ENCODE peak calls at places on chromosomes 16 and 17, in five cellular contexts. One of them, this sample, is unnamed.

GRCh38 chr16:75252946-75253911 is 1.8 kb upstream of the BCAR1 start:
- DNase-seq in endothelial cell: peak
- DNase-seq in activated CD8-positive, alpha-beta memory T cell treated with anti-CD3 and anti-CD28 coated beads for 1 hour: no peak
- DNase-seq in M059J: peak
- DNase-seq in AG08395: peak
- DNase-seq in this sample: peak

GRCh38 chr17:78125138-78125913 is 3.2 kb downstream of the TMC6 start:
- DNase-seq in AG08395: no peak
- DNase-seq in M059J: no peak
- DNase-seq in endothelial cell: no peak
- DNase-seq in activated CD8-positive, alpha-beta memory T cell treated with anti-CD3 and anti-CD28 coated beads for 1 hour: no peak
- DNase-seq in this sample: no peak

GRCh38 chr17:10073026-10073425 is 125.4 kb downstream of the GAS7 start:
- DNase-seq in AG08395: no peak
- DNase-seq in activated CD8-positive, alpha-beta memory T cell treated with anti-CD3 and anti-CD28 coated beads for 1 hour: no peak
- DNase-seq in M059J: no peak
- DNase-seq in endothelial cell: no peak
- DNase-seq in this sample: no peak

GRCh38 chr16:88705076-88705684 is 1.0 kb downstream of the RNF166 start:
- DNase-seq in AG08395: peak
- DNase-seq in activated CD8-positive, alpha-beta memory T cell treated with anti-CD3 and anti-CD28 coated beads for 1 hour: no peak
- DNase-seq in M059J: peak
- DNase-seq in endothelial cell: no peak
- DNase-seq in this sample: no peak

GRCh38 chr17:27633312-27634025 is 2.5 kb downstream of the LGALS9 start:
- DNase-seq in AG08395: no peak
- DNase-seq in endothelial cell: no peak
- DNase-seq in activated CD8-positive, alpha-beta memory T cell treated with anti-CD3 and anti-CD28 coated beads for 1 hour: no peak
- DNase-seq in M059J: no peak
- DNase-seq in this sample: no peak

GRCh38 chr17:81810892-81811704 is 7.1 kb downstream of the GCGR start:
- DNase-seq in activated CD8-positive, alpha-beta memory T cell treated with anti-CD3 and anti-CD28 coated beads for 1 hour: no peak
- DNase-seq in AG08395: no peak
- DNase-seq in M059J: no peak
- DNase-seq in endothelial cell: no peak
- DNase-seq in this sample: no peak

GRCh38 chr16:7318661-7319060 is 14.0 kb upstream of the RBFOX1 start:
- DNase-seq in activated CD8-positive, alpha-beta memory T cell treated with anti-CD3 and anti-CD28 coated beads for 1 hour: no peak
- DNase-seq in AG08395: no peak
- DNase-seq in M059J: no peak
- DNase-seq in endothelial cell: no peak
- DNase-seq in this sample: no peak

GRCh38 chr17:14297161-14297851 is 3.6 kb upstream of the HS3ST3B1 start:
- DNase-seq in activated CD8-positive, alpha-beta memory T cell treated with anti-CD3 and anti-CD28 coated beads for 1 hour: no peak
- DNase-seq in AG08395: peak
- DNase-seq in M059J: peak
- DNase-seq in endothelial cell: peak
- DNase-seq in this sample: no peak

GRCh38 chr17:41678411-41678906 is 10.2 kb upstream of the EIF1 start:
- DNase-seq in endothelial cell: no peak
- DNase-seq in AG08395: no peak
- DNase-seq in activated CD8-positive, alpha-beta memory T cell treated with anti-CD3 and anti-CD28 coated beads for 1 hour: no peak
- DNase-seq in M059J: peak
- DNase-seq in this sample: no peak

GRCh38 chr17:10171581-10171981 is 26.8 kb downstream of the GAS7 start:
- DNase-seq in AG08395: no peak
- DNase-seq in endothelial cell: no peak
- DNase-seq in activated CD8-positive, alpha-beta memory T cell treated with anti-CD3 and anti-CD28 coated beads for 1 hour: no peak
- DNase-seq in M059J: no peak
- DNase-seq in this sample: no peak

GRCh38 chr16:48158296-48158695 is 2.5 kb upstream of the ABCC12 start:
- DNase-seq in endothelial cell: no peak
- DNase-seq in M059J: peak
- DNase-seq in activated CD8-positive, alpha-beta memory T cell treated with anti-CD3 and anti-CD28 coated beads for 1 hour: no peak
- DNase-seq in AG08395: peak
- DNase-seq in this sample: peak